ENCODE peak calls at places on chromosome X, in seven cellular contexts. G is T-helper 1 cell, V is heart left ventricle, W is NCI-H1417 treated with DMSO at 0.1 percent for 48 hours, M is HFFc6, F is neural progenitor cell, P is brain microvascular endothelial cell. I is an unnamed sample.

GRCh38 chrX:146707781-146708180 is 101.8 kb upstream of the CXorf51B start:
- DNase-seq in W (no peak), V (no peak), M (no peak), G (no peak), F (peak), P (no peak), I (no peak)

GRCh38 chrX:148310402-148311200 is 189.8 kb upstream of the AFF2 start:
- DNase-seq in W (no peak), M (no peak), G (no peak), V (no peak), P (no peak), F (no peak), I (no peak)

GRCh38 chrX:151789179-151789800 is 54.7 kb downstream of the CNGA2 start:
- DNase-seq in W (no peak), G (no peak), V (peak), F (no peak), M (peak), P (peak), I (no peak)

GRCh38 chrX:130728208-130728607 is 174.8 kb downstream of the ENOX2 start:
- DNase-seq in W (no peak), G (no peak), P (no peak), M (peak), V (no peak), F (no peak), I (no peak)

GRCh38 chrX:48468247-48468671 is 1.8 kb downstream of the SLC38A5 start:
- DNase-seq in F (peak), V (no peak), G (no peak), W (no peak), P (no peak), M (no peak), I (no peak)

GRCh38 chrX:74231625-74232024 is 72.4 kb upstream of the ZCCHC13 start:
- DNase-seq in G (no peak), M (no peak), F (no peak), V (no peak), W (no peak), P (no peak), I (no peak)

GRCh38 chrX:72107320-72107719 is 24.4 kb downstream of the RTL5 start:
- DNase-seq in V (no peak), F (no peak), W (no peak), M (peak), P (no peak), G (no peak), I (no peak)

GRCh38 chrX:109855501-109855900 is 122.4 kb upstream of the ACSL4 start:
- DNase-seq in M (no peak), F (no peak), W (no peak), V (no peak), P (no peak), G (no peak), I (no peak)

I was measured in esophagus squamous epithelium.